ENCODE peak calls at places on chromosome 11, in five cellular contexts. S, Z, K, Y and L are unnamed samples. For H3K4me1, the result is how much of the 10 kb centered on the place peaks cover.

GRCh38 chr11:106179048-106179447 is 101.6 kb downstream of the AASDHPPT start:
- DNase-seq in Z (no peak), S (no peak), Y (no peak), K (no peak), L (no peak)

GRCh38 chr11:2206291-2206690 is 34.7 kb upstream of the TH start:
- DNase-seq in K (no peak), S (peak), Z (no peak), Y (no peak), L (peak)

GRCh38 chr11:27902981-27903624 is 202.8 kb upstream of the BDNF start:
- DNase-seq in K (no peak), Z (no peak), Y (no peak), S (no peak), L (no peak)

GRCh38 chr11:121936781-121937447 is 179.1 kb downstream of the BLID start:
- DNase-seq in Z (peak), Y (no peak), K (no peak), S (no peak), L (no peak)

GRCh38 chr11:15493921-15494630 is 379.4 kb downstream of the INSC start:
- DNase-seq in Z (peak), Y (no peak), S (no peak), K (no peak), L (no peak)

GRCh38 chr11:130313383-130314183 is 1.1 kb downstream of the ZBTB44 start:
- DNase-seq in Z (no peak), S (no peak), Y (no peak), K (no peak), L (no peak)

GRCh38 chr11:13970986-13971385 is 8.5 kb downstream of the SPON1 start:
- DNase-seq in S (peak), Y (peak), K (peak), Z (peak), L (no peak)

GRCh38 chr11:28837599-28837998 is 729.4 kb downstream of the METTL15 start:
- DNase-seq in K (no peak), Z (no peak), S (no peak), Y (no peak), L (no peak)

GRCh38 chr11:95074806-95075563 is 8.3 kb downstream of the SRSF8 start:
- DNase-seq in Y (peak), K (no peak), Z (no peak), S (no peak), L (no peak)

GRCh38 chr11:38553033-38553432 is 1955.0 kb upstream of the RAG2 start:
- DNase-seq in Y (no peak), K (no peak), Z (no peak), S (no peak), L (no peak)

GRCh38 chr11:72013765-72014711 is 15.3 kb downstream of the IL18BP start:
- DNase-seq in Y (no peak), S (no peak), K (no peak), Z (no peak), L (no peak)

GRCh38 chr11:72349053-72349452 is 85.3 kb downstream of the CLPB start:
- DNase-seq in Z (no peak), S (no peak), K (no peak), Y (no peak), L (no peak)

GRCh38 chr11:18010977-18011586 is 1.8 kb downstream of the SERGEF start:
- DNase-seq in S (no peak), K (no peak), Y (no peak), Z (no peak), L (no peak)

DNA sequence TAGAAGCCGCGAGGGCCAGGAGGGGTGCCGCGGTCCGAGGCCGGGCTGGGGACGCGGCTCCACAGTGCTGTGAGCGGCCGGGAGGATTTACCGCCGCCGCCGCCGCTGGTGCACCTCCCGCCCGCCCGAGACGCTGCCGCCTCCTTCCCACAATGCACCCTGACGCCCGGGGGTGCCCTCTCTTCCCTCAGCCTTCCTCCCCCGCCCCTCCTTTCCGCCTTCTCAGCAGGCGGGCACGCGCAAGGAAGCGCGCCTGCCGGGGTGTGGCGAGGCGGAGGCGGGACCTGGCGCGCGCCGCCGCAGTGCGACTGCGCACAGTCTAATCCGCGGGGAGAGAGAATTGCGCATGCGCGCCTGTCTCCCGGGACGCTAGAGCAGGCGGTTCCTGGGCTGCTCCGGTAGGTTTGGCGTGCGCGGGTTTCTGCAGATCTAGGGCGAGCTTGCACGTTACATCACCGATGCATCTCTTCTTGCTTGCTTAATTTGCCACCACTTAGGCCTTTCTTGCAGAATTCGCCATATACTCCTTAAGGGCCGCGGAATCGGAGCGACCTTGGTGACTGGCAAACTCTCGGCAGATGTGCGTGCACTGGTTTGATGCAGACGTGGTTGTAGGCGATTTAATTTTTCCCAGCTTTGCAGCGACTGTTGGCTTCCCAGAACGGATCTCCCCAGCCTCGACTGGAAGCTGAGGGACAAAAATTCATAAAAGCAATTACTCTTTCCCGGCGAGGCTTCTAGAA is at the start of the genes GVQW3 and THAP12:
- DNase-seq in Y (peak), S (peak), Z (peak), K (peak), L (peak)
- TF ChIP-seq EP300 in Y (no peak), S (no peak), Z (no peak), K (no peak), L (no peak)

DNA sequence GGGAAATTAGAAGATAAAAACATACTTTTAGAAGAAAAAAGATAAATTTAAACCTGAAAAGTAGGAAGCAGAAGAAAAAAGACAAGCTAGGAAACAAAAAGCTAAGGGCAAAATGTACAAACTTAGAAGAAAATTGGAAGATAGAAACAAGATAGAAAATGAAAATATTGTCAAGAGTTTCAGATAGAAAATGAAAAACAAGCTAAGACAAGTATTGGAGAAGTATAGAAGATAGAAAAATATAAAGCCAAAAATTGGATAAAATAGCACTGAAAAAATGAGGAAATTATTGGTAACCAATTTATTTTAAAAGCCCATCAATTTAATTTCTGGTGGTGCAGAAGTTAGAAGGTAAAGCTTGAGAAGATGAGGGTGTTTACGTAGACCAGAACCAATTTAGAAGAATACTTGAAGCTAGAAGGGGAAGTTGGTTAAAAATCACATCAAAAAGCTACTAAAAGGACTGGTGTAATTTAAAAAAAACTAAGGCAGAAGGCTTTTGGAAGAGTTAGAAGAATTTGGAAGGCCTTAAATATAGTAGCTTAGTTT is 942 bp downstream of the MALAT1 start:
- DNase-seq in S (no peak), Y (no peak), K (no peak), Z (no peak), L (no peak)
- H3K4me1 ChIP-seq in S (under half), Y (under half), K (under half), Z (under half), L (under half)

GRCh38 chr11:33892906-33893594 is 1.2 kb upstream of the LMO2 start:
- DNase-seq in Z (no peak), S (no peak), K (no peak), Y (no peak), L (no peak)
- TF ChIP-seq EP300 in Z (no peak), S (no peak), K (no peak), Y (no peak), L (no peak)

GRCh38 chr11:48040830-48041444 is 60.6 kb downstream of the PTPRJ start:
- DNase-seq in S (no peak), Z (no peak), K (no peak), Y (no peak), L (no peak)
- H3K4me1 ChIP-seq in S (under half), Z (under half), K (under half), Y (under half), L (under half)

DNA sequence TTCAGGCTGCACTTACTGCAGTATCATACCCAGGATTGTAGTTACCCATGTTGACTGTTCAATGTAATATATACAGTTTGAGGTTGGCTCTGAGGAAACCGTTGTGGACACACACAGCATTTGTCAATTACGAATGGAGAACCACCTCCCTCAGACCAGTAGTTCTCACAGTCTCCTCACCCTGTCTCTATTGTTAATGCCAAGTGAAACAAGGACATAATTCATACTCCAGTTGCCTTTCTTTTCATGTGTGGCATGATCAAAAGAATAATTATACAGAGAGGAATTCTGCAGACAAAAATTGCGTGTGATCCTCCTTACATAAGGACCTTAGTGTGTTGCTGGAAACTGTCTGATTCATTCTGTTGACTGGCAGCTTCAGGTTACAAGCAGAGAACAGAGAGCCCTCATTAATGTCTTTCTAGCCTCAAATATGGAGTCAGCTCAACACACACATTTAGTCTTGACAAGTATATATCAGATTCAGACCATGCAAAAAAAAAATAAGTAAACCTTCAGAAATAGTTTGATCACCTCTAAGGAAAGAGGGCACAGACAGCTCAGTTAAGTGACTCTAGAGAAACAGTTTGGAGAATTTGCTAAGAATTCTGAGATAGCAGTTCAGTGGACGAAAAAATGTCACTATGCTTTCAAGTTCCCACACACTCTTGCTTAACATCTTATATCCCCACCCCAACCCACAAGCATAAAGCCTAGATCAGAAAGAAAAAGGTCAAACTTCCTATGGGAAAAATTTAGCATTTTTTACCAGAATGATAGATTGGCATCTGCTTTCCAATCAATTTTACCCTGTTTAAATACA is 96.1 kb downstream of the MAML2 start:
- DNase-seq in Y (no peak), Z (no peak), S (no peak), K (no peak), L (no peak)
- TF ChIP-seq EP300 in Y (no peak), Z (no peak), S (no peak), K (no peak), L (no peak)

DNA sequence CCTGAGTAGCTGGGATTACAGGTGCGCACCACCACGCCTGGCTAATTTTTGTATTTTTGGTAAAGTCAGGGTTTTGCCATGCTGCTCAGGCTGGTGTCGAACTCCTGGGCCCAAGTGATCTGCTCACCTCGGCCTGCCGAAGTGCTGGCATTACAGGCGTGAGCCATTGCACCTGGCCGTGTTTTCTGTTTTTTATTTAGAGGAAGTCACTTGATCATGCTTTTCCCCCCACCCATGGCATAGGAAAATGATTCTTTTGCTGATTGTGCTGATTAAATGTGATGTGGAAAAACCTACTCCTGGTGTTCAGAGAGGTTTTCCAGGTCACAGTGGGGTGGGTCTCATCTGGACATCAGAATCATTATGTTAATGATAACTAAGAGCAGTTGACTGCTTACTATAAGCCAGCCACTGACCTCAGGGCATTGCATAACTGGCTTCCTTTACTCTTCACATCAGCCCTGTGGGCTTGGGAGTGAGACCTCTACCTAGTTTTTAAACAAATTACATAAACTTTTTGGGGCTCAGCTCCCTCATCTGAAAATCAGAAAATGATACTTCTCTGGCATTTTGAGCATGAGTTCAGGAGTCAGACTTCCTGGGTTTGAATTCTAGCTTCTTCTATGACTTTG is 71.0 kb downstream of the PTPRJ start:
- DNase-seq in S (no peak), K (no peak), Y (no peak), Z (no peak), L (no peak)
- H3K4me1 ChIP-seq in S (under half), K (half or more), Y (under half), Z (under half), L (under half)

DNA sequence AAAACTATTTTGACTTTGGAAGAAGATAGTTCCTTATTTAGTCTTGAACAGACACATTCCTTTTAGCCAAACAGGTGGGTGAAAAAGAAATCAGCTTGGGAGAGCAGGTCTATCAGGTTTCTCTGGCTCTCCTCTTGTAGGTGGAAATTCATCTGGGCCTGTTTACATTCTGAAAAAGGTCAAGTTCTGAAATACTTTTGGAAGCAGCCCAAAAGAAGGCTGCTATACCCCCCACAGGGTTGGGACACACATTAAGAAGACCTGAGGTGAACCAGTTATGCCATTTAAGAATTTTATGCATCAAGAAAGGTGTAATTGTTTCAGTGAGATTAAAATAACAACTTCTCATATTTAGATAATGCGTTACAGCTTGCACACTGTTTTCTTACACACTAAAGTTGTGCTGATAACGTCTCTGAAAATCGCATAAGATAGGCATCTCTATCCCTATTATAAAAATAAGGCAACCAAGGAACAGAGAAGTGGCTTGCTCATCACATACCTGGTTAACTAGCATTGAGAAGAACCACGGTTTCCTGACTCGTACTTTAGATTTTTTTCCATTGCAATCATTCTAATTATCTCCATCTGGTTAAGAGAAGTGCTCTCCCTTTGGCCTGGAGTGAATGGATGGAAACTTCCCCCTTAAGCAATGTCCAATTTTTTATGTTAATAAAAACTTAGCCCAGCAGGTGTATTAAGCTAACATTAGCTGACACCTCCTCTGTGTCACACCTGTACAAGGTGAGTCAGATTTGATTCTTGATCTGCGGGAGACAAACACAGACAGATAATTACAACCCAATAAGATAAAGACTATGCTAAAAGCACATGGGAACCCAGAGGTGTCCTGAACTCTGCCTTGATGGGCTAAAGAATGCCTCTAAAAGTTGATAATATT is 60.5 kb upstream of the UCP3 start:
- DNase-seq in S (no peak), K (no peak), Y (no peak), Z (no peak), L (no peak)
- TF ChIP-seq EP300 in S (no peak), K (no peak), Y (no peak), Z (no peak), L (no peak)

DNA sequence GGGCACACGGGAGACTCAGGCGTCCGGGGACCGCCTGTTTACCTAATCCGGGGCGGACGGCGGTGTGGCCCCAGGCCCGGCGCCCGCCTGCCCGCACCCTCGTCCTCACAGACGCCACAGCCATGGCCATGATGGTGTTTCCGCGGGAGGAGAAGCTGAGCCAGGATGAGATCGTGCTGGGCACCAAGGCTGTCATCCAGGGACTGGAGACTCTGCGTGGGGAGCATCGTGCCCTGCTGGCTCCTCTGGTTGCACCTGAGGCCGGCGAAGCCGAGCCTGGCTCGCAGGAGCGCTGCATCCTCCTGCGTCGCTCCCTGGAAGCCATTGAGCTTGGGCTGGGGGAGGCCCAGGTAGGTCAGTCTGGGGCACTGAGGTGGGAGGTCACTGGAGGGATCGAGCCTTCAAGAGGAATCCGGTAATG is 10.0 kb upstream of the RAB1B start:
- DNase-seq in Z (no peak), S (no peak), K (no peak), Y (no peak), L (no peak)
- H3K4me1 ChIP-seq in Z (under half), S (under half), K (under half), Y (under half), L (under half)

GRCh38 chr11:35011389-35011788 is 95.0 kb downstream of the PDHX start:
- DNase-seq in S (no peak), Y (no peak), K (no peak), Z (no peak), L (no peak)

GRCh38 chr11:35010656-35011055 is 94.2 kb downstream of the PDHX start:
- DNase-seq in Y (no peak), K (no peak), Z (no peak), S (no peak), L (no peak)

GRCh38 chr11:35009941-35010337 is 93.5 kb downstream of the PDHX start:
- DNase-seq in Y (no peak), Z (no peak), S (no peak), K (peak), L (no peak)

GRCh38 chr11:35007277-35007676 is 90.9 kb downstream of the PDHX start:
- DNase-seq in Y (no peak), Z (no peak), S (no peak), K (no peak), L (no peak)

GRCh38 chr11:35009191-35009940 is 92.9 kb downstream of the PDHX start:
- DNase-seq in K (peak), S (no peak), Y (peak), Z (no peak), L (no peak)
- TF ChIP-seq EP300 in K (peak), S (no peak), Y (no peak), Z (no peak), L (no peak)

GRCh38 chr11:64093233-64094039 is 57.7 kb downstream of the FLRT1 start:
- DNase-seq in Z (no peak), Y (no peak), S (no peak), K (no peak), L (no peak)
- H3K4me1 ChIP-seq in Z (under half), Y (under half), S (under half), K (half or more), L (half or more)